ENCODE peak calls at places on chromosome 13, in nine cellular contexts. U is aorta; T is anterior cingulate cortex; M is OCI-LY7; J is iris pigment epithelial cell; Y is HEK293T; W is lower leg skin; X is activated CD4-positive, alpha-beta T cell treated with anti-CD3 and anti-CD28 coated beads, Interleukin-2, amount 50 U/mL, for 4 hours; Z is cardiac muscle cell. O is an unnamed sample.

GRCh38 chr13:111952814-111953213 is 114.1 kb upstream of the SOX1 start:
- DNase-seq in U (no peak), T (no peak), M (no peak), J (no peak), Y (no peak), W (no peak), X (no peak), Z (no peak), O (no peak)

GRCh38 chr13:102846261-102847015 is 606 bp downstream of the ERCC5 start:
- DNase-seq in U (peak), T (peak), M (peak), J (peak), Y (no peak), W (peak), X (peak), Z (peak), O (peak)

GRCh38 chr13:97341135-97341534 is 92.8 kb upstream of the RAP2A start:
- DNase-seq in U (no peak), T (no peak), M (no peak), J (no peak), Y (no peak), W (no peak), X (no peak), Z (no peak), O (no peak)

GRCh38 chr13:106143930-106144709 is 391.3 kb downstream of the EFNB2 start:
- DNase-seq in U (no peak), T (no peak), M (no peak), J (no peak), Y (no peak), W (no peak), X (no peak), Z (no peak), O (peak)

GRCh38 chr13:76684336-76684735 is 201.9 kb downstream of the KCTD12 start:
- DNase-seq in U (no peak), T (no peak), M (no peak), J (peak), Y (no peak), W (no peak), X (no peak), Z (peak), O (no peak)

GRCh38 chr13:45179428-45179827 is 21.4 kb downstream of the KCTD4 start:
- DNase-seq in U (no peak), T (no peak), M (no peak), J (no peak), Y (no peak), W (no peak), X (no peak), Z (no peak), O (peak)

GRCh38 chr13:31846984-31847752 is 107.8 kb downstream of the RXFP2 start:
- DNase-seq in U (no peak), T (no peak), M (no peak), J (no peak), Y (peak), W (no peak), X (no peak), Z (peak), O (no peak)

GRCh38 chr13:43805071-43805468 is 18.3 kb upstream of the ENOX1 start:
- DNase-seq in U (no peak), T (no peak), M (no peak), J (peak), Y (no peak), W (no peak), X (no peak), Z (peak), O (no peak)

GRCh38 chr13:66558511-66558910 is 671.6 kb downstream of the PCDH9 start:
- DNase-seq in U (no peak), T (no peak), M (peak), J (peak), Y (peak), W (no peak), X (no peak), Z (peak), O (no peak)

GRCh38 chr13:107680115-107680514 is 535.2 kb downstream of the LIG4 start:
- DNase-seq in U (no peak), T (no peak), M (no peak), J (peak), Y (no peak), W (no peak), X (no peak), Z (peak), O (no peak)

GRCh38 chr13:80840313-80840976 is 499.5 kb upstream of the SPRY2 start:
- DNase-seq in U (no peak), T (no peak), M (no peak), J (peak), Y (no peak), W (no peak), X (no peak), Z (peak), O (no peak)